ENCODE peak calls at places on chromosomes 7 and 10, in nine cellular contexts. C is NCI-H2081; D is HS-5; T is brain microvascular endothelial cell; Z is brain pericyte; O is activated CD4-positive, alpha-beta T cell treated with anti-CD3 and anti-CD28 coated beads for 24 hours; G is type B pancreatic cell; X is left ventricle myocardium superior; K is left lobe of liver. Y is an unnamed sample.
A peak's percentile ranks its signal among the peaks of the same experiment; 100 is the strongest.

GRCh38 chr7:36276428-36277246 is 113.0 kb upstream of the ANLN start:
- DNase-seq in C (no peak), D (no peak), T (no peak), Z (no peak), O (no peak), G (no peak), X (no peak), K (peak; percentile 18), Y (no peak)

GRCh38 chr10:3524086-3524960 is 260.7 kb downstream of the KLF6 start:
- DNase-seq in C (no peak), D (no peak), T (no peak), Z (no peak), O (no peak), G (no peak), X (no peak), K (no peak), Y (no peak)

GRCh38 chr10:43846187-43846680 is 197.6 kb upstream of the ZNF32 start:
- DNase-seq in C (no peak), D (no peak), T (peak; percentile 29), Z (no peak), O (peak; percentile 6), G (no peak), X (peak; percentile 55), K (peak; percentile 44), Y (no peak)

GRCh38 chr10:49751636-49752510 is 10.2 kb downstream of the OGDHL start:
- DNase-seq in C (no peak), D (no peak), T (no peak), Z (no peak), O (no peak), G (no peak), X (no peak), K (no peak), Y (no peak)

GRCh38 chr10:12091420-12091819 is 22.7 kb downstream of the DHTKD1 start:
- DNase-seq in C (no peak), D (no peak), T (no peak), Z (no peak), O (no peak), G (no peak), X (no peak), K (no peak), Y (no peak)

GRCh38 chr7:150337659-150338081 is 3.8 kb downstream of the RARRES2 start:
- DNase-seq in C (no peak), D (no peak), T (no peak), Z (no peak), O (no peak), G (no peak), X (no peak), K (no peak), Y (no peak)

GRCh38 chr7:37408241-37408884 is 40.3 kb downstream of the ELMO1 start:
- DNase-seq in C (no peak), D (no peak), T (no peak), Z (no peak), O (no peak), G (no peak), X (no peak), K (no peak), Y (peak; percentile 14)

GRCh38 chr7:46707973-46708372 is 786.9 kb upstream of the IGFBP3 start:
- DNase-seq in C (no peak), D (no peak), T (no peak), Z (no peak), O (no peak), G (no peak), X (no peak), K (no peak), Y (no peak)

GRCh38 chr10:112985701-112986510 is 35.9 kb downstream of the TCF7L2 start:
- DNase-seq in C (no peak), D (no peak), T (peak; percentile 29), Z (no peak), O (no peak), G (no peak), X (no peak), K (no peak), Y (no peak)

GRCh38 chr7:134948246-134948645 is 38.1 kb upstream of the AGBL3 start:
- DNase-seq in C (no peak), D (no peak), T (no peak), Z (no peak), O (no peak), G (no peak), X (no peak), K (no peak), Y (no peak)

GRCh38 chr10:7529638-7530037 is 118.8 kb upstream of the SFMBT2 start:
- DNase-seq in C (peak; percentile 31), D (no peak), T (no peak), Z (no peak), O (no peak), G (no peak), X (peak; percentile 43), K (no peak), Y (no peak)

GRCh38 chr10:1175956-1176565 is 119.9 kb downstream of the WDR37 start:
- DNase-seq in C (no peak), D (no peak), T (no peak), Z (no peak), O (no peak), G (no peak), X (no peak), K (no peak), Y (no peak)

GRCh38 chr10:84511709-84512108 is 183.3 kb downstream of the CCSER2 start:
- DNase-seq in C (no peak), D (no peak), T (no peak), Z (no peak), O (no peak), G (no peak), X (no peak), K (no peak), Y (no peak)

GRCh38 chr7:135510603-135511183 is 791 bp upstream of the CNOT4 start:
- DNase-seq in C (peak; percentile 24), D (no peak), T (peak; percentile 12), Z (no peak), O (no peak), G (no peak), X (no peak), K (no peak), Y (no peak)

GRCh38 chr7:91636129-91636724 is 244.3 kb downstream of the MTERF1 start:
- DNase-seq in C (peak; percentile 55), D (no peak), T (peak; percentile 19), Z (no peak), O (no peak), G (no peak), X (no peak), K (no peak), Y (no peak)

GRCh38 chr7:108358553-108358952 is 97.7 kb downstream of the NRCAM start:
- DNase-seq in C (peak; percentile 98), D (peak; percentile 26), T (peak; percentile 81), Z (peak; percentile 40), O (no peak), G (no peak), X (no peak), K (peak; percentile 58), Y (no peak)

GRCh38 chr10:102646610-102647432 is 2.5 kb downstream of the TRIM8 start:
- DNase-seq in C (no peak), D (no peak), T (no peak), Z (no peak), O (no peak), G (no peak), X (peak; percentile 62), K (no peak), Y (peak; percentile 53)

GRCh38 chr7:42511027-42511426 is 274.0 kb upstream of the GLI3 start:
- DNase-seq in C (no peak), D (peak; percentile 44), T (no peak), Z (no peak), O (no peak), G (no peak), X (no peak), K (no peak), Y (no peak)

GRCh38 chr7:5349005-5349380 is 66.2 kb downstream of the SLC29A4 start:
- DNase-seq in C (no peak), D (no peak), T (no peak), Z (no peak), O (no peak), G (no peak), X (no peak), K (no peak), Y (no peak)

GRCh38 chr10:106557951-106558733 is 606.4 kb downstream of the SORCS1 start:
- DNase-seq in C (no peak), D (no peak), T (peak; percentile 2), Z (no peak), O (no peak), G (no peak), X (no peak), K (no peak), Y (no peak)

GRCh38 chr7:8133955-8134733 is 127.8 kb downstream of the ICA1 start:
- DNase-seq in C (no peak), D (no peak), T (no peak), Z (no peak), O (no peak), G (no peak), X (no peak), K (no peak), Y (peak; percentile 41)

GRCh38 chr10:103736763-103737162 is 118.6 kb downstream of the SH3PXD2A start:
- DNase-seq in C (peak; percentile 37), D (no peak), T (peak; percentile 31), Z (no peak), O (no peak), G (no peak), X (no peak), K (no peak), Y (no peak)

GRCh38 chr7:39504963-39505362 is 61.2 kb upstream of the YAE1 start:
- DNase-seq in C (no peak), D (peak; percentile 72), T (peak; percentile 76), Z (peak; percentile 1), O (no peak), G (no peak), X (no peak), K (no peak), Y (no peak)

GRCh38 chr10:102740229-102740628 is 3.5 kb upstream of the WBP1L start:
- DNase-seq in C (no peak), D (no peak), T (no peak), Z (no peak), O (no peak), G (no peak), X (no peak), K (no peak), Y (no peak)

GRCh38 chr7:148515237-148515636 is 75.3 kb upstream of the C7orf33 start:
- DNase-seq in C (no peak), D (no peak), T (peak; percentile 45), Z (no peak), O (no peak), G (no peak), X (no peak), K (no peak), Y (no peak)

GRCh38 chr10:70964281-70964680 is 75.9 kb upstream of the PCBD1 start:
- DNase-seq in C (no peak), D (no peak), T (no peak), Z (no peak), O (no peak), G (no peak), X (no peak), K (no peak), Y (no peak)

GRCh38 chr10:109963439-109963838 is 40.1 kb upstream of the XPNPEP1 start:
- DNase-seq in C (no peak), D (no peak), T (no peak), Z (peak; percentile 83), O (no peak), G (no peak), X (no peak), K (no peak), Y (no peak)

GRCh38 chr7:1942026-1942703 is 272.1 kb downstream of the ELFN1 start:
- DNase-seq in C (no peak), D (no peak), T (no peak), Z (no peak), O (no peak), G (no peak), X (peak; percentile 21), K (no peak), Y (no peak)

GRCh38 chr7:93920496-93921189 is 892 bp upstream of the GNG11 start:
- DNase-seq in C (no peak), D (no peak), T (no peak), Z (no peak), O (no peak), G (no peak), X (no peak), K (no peak), Y (no peak)

GRCh38 chr10:133041101-133041500 is 46.6 kb upstream of the ADGRA1 start:
- DNase-seq in C (no peak), D (no peak), T (no peak), Z (no peak), O (no peak), G (no peak), X (no peak), K (no peak), Y (no peak)

GRCh38 chr7:27921081-27921836 is 181.3 kb downstream of the TAX1BP1 start:
- DNase-seq in C (peak; percentile 75), D (peak; percentile 73), T (peak; percentile 70), Z (peak; percentile 53), O (no peak), G (no peak), X (no peak), K (no peak), Y (no peak)